ENCODE peak calls at places on chromosomes 4 and X, in seven cellular contexts. J is NCI-H526, A is caudate nucleus, D is NCI-H1694 treated with DMSO at 0.1 percent for 48 hours, E is adipocyte, T is neural crest cell, Y is BJ. Q is an unnamed sample.
A peak's percentile ranks its signal among the peaks of the same experiment; 100 is the strongest.

GRCh38 chr4:86432552-86433134 is 72.8 kb upstream of the MAPK10 start:
- DNase-seq in J (peak; percentile 34), A (no peak), D (no peak), E (no peak), T (no peak), Y (no peak), Q (no peak)

GRCh38 chrX:154714925-154715324 is 36.0 kb downstream of the GAB3 start:
- DNase-seq in J (peak; percentile 81), A (no peak), D (peak; percentile 31), E (peak; percentile 77), T (peak; percentile 39), Y (no peak), Q (peak; percentile 27)

GRCh38 chr4:21013501-21013900 is 313.2 kb downstream of the PACRGL start:
- DNase-seq in J (no peak), A (no peak), D (no peak), E (no peak), T (no peak), Y (no peak), Q (no peak)

GRCh38 chr4:186948361-186949291 is 225.0 kb upstream of the FAT1 start:
- DNase-seq in J (peak; percentile 43), A (no peak), D (no peak), E (peak; percentile 23), T (peak; percentile 41), Y (peak; percentile 42), Q (peak; percentile 53)

GRCh38 chr4:173490817-173491518 is 39.1 kb downstream of the HAND2 start:
- DNase-seq in J (no peak), A (no peak), D (no peak), E (peak; percentile 65), T (no peak), Y (no peak), Q (peak; percentile 55)

GRCh38 chr4:76545161-76545884 is 110.3 kb downstream of the SHROOM3 start:
- DNase-seq in J (no peak), A (no peak), D (no peak), E (peak; percentile 22), T (no peak), Y (no peak), Q (no peak)

GRCh38 chr4:58507079-58507478 is 1396.9 kb upstream of the IGFBP7 start:
- DNase-seq in J (no peak), A (no peak), D (no peak), E (no peak), T (no peak), Y (no peak), Q (no peak)

GRCh38 chrX:69221239-69222102 is 56.2 kb upstream of the PJA1 start:
- DNase-seq in J (no peak), A (no peak), D (no peak), E (no peak), T (no peak), Y (no peak), Q (no peak)

GRCh38 chr4:83240379-83240875 is 44.2 kb downstream of the COQ2 start:
- DNase-seq in J (no peak), A (no peak), D (no peak), E (peak; percentile 19), T (no peak), Y (no peak), Q (no peak)

GRCh38 chrX:41005445-41005992 is 79.7 kb upstream of the USP9X start:
- DNase-seq in J (no peak), A (no peak), D (no peak), E (no peak), T (no peak), Y (no peak), Q (no peak)

GRCh38 chrX:15301924-15302323 is 13.5 kb downstream of the ASB11 start:
- DNase-seq in J (no peak), A (no peak), D (no peak), E (peak; percentile 30), T (no peak), Y (no peak), Q (no peak)

GRCh38 chr4:5165419-5166369 is 114.4 kb downstream of the STK32B start:
- DNase-seq in J (peak; percentile 80), A (no peak), D (no peak), E (peak; percentile 71), T (no peak), Y (no peak), Q (no peak)

GRCh38 chr4:7323872-7324650 is 110.7 kb downstream of the PSAPL1 start:
- DNase-seq in J (peak; percentile 26), A (peak; percentile 53), D (peak; percentile 90), E (no peak), T (no peak), Y (no peak), Q (peak; percentile 46)

GRCh38 chrX:135625995-135626394 is 87.4 kb upstream of the CT45A1 start:
- DNase-seq in J (peak; percentile 50), A (no peak), D (peak; percentile 22), E (peak; percentile 18), T (no peak), Y (no peak), Q (peak; percentile 10)

GRCh38 chr4:149164282-149164681 is 651.4 kb downstream of the IQCM start:
- DNase-seq in J (no peak), A (no peak), D (no peak), E (peak; percentile 65), T (no peak), Y (peak; percentile 52), Q (no peak)

GRCh38 chrX:120647127-120647526 is 17.3 kb upstream of the C1GALT1C1 start:
- DNase-seq in J (no peak), A (no peak), D (no peak), E (no peak), T (no peak), Y (no peak), Q (no peak)

GRCh38 chr4:84908876-84909275 is 57.6 kb downstream of the WDFY3 start:
- DNase-seq in J (no peak), A (no peak), D (no peak), E (no peak), T (no peak), Y (no peak), Q (no peak)

GRCh38 chrX:39320165-39320564 is 518.9 kb downstream of the MID1IP1 start:
- DNase-seq in J (no peak), A (no peak), D (peak; percentile 88), E (no peak), T (no peak), Y (no peak), Q (no peak)

GRCh38 chr4:41297832-41298231 is 41.1 kb downstream of the UCHL1 start:
- DNase-seq in J (no peak), A (no peak), D (no peak), E (no peak), T (no peak), Y (no peak), Q (no peak)

GRCh38 chrX:15820106-15821073 is 30.1 kb downstream of the ZRSR2 start:
- DNase-seq in J (no peak), A (no peak), D (no peak), E (no peak), T (no peak), Y (no peak), Q (no peak)

GRCh38 chrX:6002056-6002455 is 226.6 kb downstream of the NLGN4X start:
- DNase-seq in J (peak; percentile 14), A (no peak), D (no peak), E (no peak), T (no peak), Y (no peak), Q (no peak)

GRCh38 chr4:84837751-84838150 is 128.7 kb downstream of the WDFY3 start:
- DNase-seq in J (no peak), A (no peak), D (no peak), E (no peak), T (no peak), Y (no peak), Q (no peak)

GRCh38 chr4:185307136-185307950 is 88.4 kb downstream of the LRP2BP start:
- DNase-seq in J (no peak), A (no peak), D (no peak), E (no peak), T (no peak), Y (no peak), Q (no peak)

GRCh38 chr4:137106287-137106686 is 426.0 kb downstream of the PCDH18 start:
- DNase-seq in J (no peak), A (no peak), D (no peak), E (peak; percentile 13), T (no peak), Y (no peak), Q (no peak)

GRCh38 chr4:163090997-163091684 is 75.5 kb downstream of the NAF1 start:
- DNase-seq in J (no peak), A (no peak), D (no peak), E (no peak), T (no peak), Y (no peak), Q (no peak)

GRCh38 chrX:150063138-150063518 is 124.8 kb upstream of the EOLA2 start:
- DNase-seq in J (no peak), A (no peak), D (no peak), E (no peak), T (no peak), Y (no peak), Q (no peak)

GRCh38 chr4:55554453-55555030 is 7.8 kb upstream of the CLOCK start:
- DNase-seq in J (no peak), A (no peak), D (peak; percentile 0), E (peak; percentile 83), T (no peak), Y (no peak), Q (no peak)

GRCh38 chrX:108453841-108454240 is 14.2 kb downstream of the COL4A5 start:
- DNase-seq in J (no peak), A (no peak), D (no peak), E (no peak), T (no peak), Y (no peak), Q (no peak)

GRCh38 chr4:131302108-131302507 is 1847.0 kb upstream of the PCDH10 start:
- DNase-seq in J (no peak), A (no peak), D (no peak), E (no peak), T (no peak), Y (no peak), Q (no peak)

GRCh38 chr4:74540193-74540592 is 95.3 kb downstream of the AREG start:
- DNase-seq in J (no peak), A (no peak), D (no peak), E (no peak), T (no peak), Y (peak; percentile 40), Q (no peak)

GRCh38 chr4:3517731-3518510 is 14.3 kb downstream of the LRPAP1 start:
- DNase-seq in J (no peak), A (no peak), D (no peak), E (no peak), T (no peak), Y (no peak), Q (peak; percentile 7)

GRCh38 chr4:124632439-124632838 is 80.1 kb downstream of the ANKRD50 start:
- DNase-seq in J (no peak), A (no peak), D (no peak), E (peak; percentile 29), T (no peak), Y (no peak), Q (no peak)

GRCh38 chrX:39946822-39947221 is 150.9 kb downstream of the BCOR start:
- DNase-seq in J (no peak), A (no peak), D (no peak), E (peak; percentile 45), T (no peak), Y (no peak), Q (no peak)

GRCh38 chrX:15087747-15088146 is 182.1 kb downstream of the ASB9 start:
- DNase-seq in J (no peak), A (no peak), D (no peak), E (no peak), T (no peak), Y (no peak), Q (no peak)